ENCODE peak calls at places on chromosomes 2 and 18, in nine cellular contexts. Y is stimulated activated CD4-positive, alpha-beta T cell treated with anti-CD3 and anti-CD28 coated beads, Interleukin-1b, Interleukin-23, amount 100 ng/mL, for 24 hours; A is germinal center; F is adrenal gland; S is activated T-helper 1 cell treated with Interleukin-2 at 50 U/mL for 16 hours; J is epithelial cell of esophagus; L is T-helper 9 cell; R is left cardiac atrium; W is AG08396. M is an unnamed sample.

GRCh38 chr2:190636362-190636761 is 12.5 kb upstream of the NAB1 start:
- DNase-seq in Y (no peak), A (peak), F (no peak), S (no peak), J (peak), L (no peak), R (no peak), W (peak), M (no peak)

GRCh38 chr2:834233-834632 is 116.4 kb upstream of the SNTG2 start:
- DNase-seq in Y (no peak), A (no peak), F (no peak), S (no peak), J (no peak), L (no peak), R (no peak), W (no peak), M (no peak)

GRCh38 chr18:33804258-33804657 is 226.2 kb downstream of the ASXL3 start:
- DNase-seq in Y (no peak), A (no peak), F (no peak), S (no peak), J (peak), L (no peak), R (no peak), W (no peak), M (no peak)

GRCh38 chr2:215847718-215848117 is 165.6 kb downstream of the MREG start:
- DNase-seq in Y (no peak), A (no peak), F (no peak), S (no peak), J (peak), L (no peak), R (no peak), W (no peak), M (no peak)

GRCh38 chr18:62982600-62983251 is 267.4 kb downstream of the PHLPP1 start:
- DNase-seq in Y (peak), A (peak), F (peak), S (peak), J (peak), L (peak), R (peak), W (peak), M (peak)

GRCh38 chr2:130824492-130825061 is 12.1 kb upstream of the ARHGEF4 start:
- DNase-seq in Y (peak), A (peak), F (no peak), S (peak), J (peak), L (peak), R (no peak), W (peak), M (peak)

GRCh38 chr2:102147935-102148334 is 5.4 kb downstream of the IL1R1 start:
- DNase-seq in Y (peak), A (no peak), F (no peak), S (no peak), J (no peak), L (no peak), R (no peak), W (no peak), M (no peak)

GRCh38 chr18:31205273-31205672 is 42.6 kb upstream of the DSC1 start:
- DNase-seq in Y (no peak), A (no peak), F (no peak), S (no peak), J (peak), L (no peak), R (no peak), W (no peak), M (no peak)

GRCh38 chr2:168165418-168165817 is 82.0 kb downstream of the STK39 start:
- DNase-seq in Y (no peak), A (no peak), F (no peak), S (no peak), J (no peak), L (no peak), R (no peak), W (no peak), M (no peak)

GRCh38 chr2:71694501-71695234 is 241.3 kb downstream of the DYSF start:
- DNase-seq in Y (no peak), A (no peak), F (no peak), S (no peak), J (no peak), L (no peak), R (no peak), W (no peak), M (no peak)

GRCh38 chr2:1230155-1230893 is 182.9 kb upstream of the TPO start:
- DNase-seq in Y (no peak), A (no peak), F (no peak), S (no peak), J (no peak), L (no peak), R (no peak), W (no peak), M (no peak)

M was measured in stimulated activated effector memory CD8-positive, alpha-beta T cell treated with anti-CD3 and anti-CD28 coated beads, Interleukin-12 subunit alpha, Interleukin-12 subunit beta, amount 100 ng/mL, for 72 hours.